ENCODE peak calls at places on chromosomes 2 and 18, in nine cellular contexts. One of them, this sample, is unnamed.
A peak's percentile ranks its signal among the peaks of the same experiment; 100 is the strongest.

GRCh38 chr2:239621611-239622010 is 220.8 kb upstream of the HDAC4 start:
- DNase-seq in body of pancreas: no peak
- DNase-seq in ovary: no peak
- DNase-seq in HCT116: no peak
- DNase-seq in transverse colon: no peak
- DNase-seq in tibial nerve: no peak
- DNase-seq in endothelial cell of umbilical vein: no peak
- DNase-seq in A549: no peak
- DNase-seq in sigmoid colon: no peak
- DNase-seq in this sample: no peak

GRCh38 chr18:57433492-57434176 is 1.5 kb upstream of the ONECUT2 start:
- DNase-seq in endothelial cell of umbilical vein: no peak
- DNase-seq in sigmoid colon: no peak
- DNase-seq in A549: peak; percentile 6
- DNase-seq in transverse colon: no peak
- DNase-seq in ovary: no peak
- DNase-seq in body of pancreas: no peak
- DNase-seq in HCT116: no peak
- DNase-seq in tibial nerve: no peak
- DNase-seq in this sample: no peak

GRCh38 chr2:136127356-136127755 is 9.4 kb upstream of the CXCR4 start:
- DNase-seq in tibial nerve: no peak
- DNase-seq in A549: no peak
- DNase-seq in transverse colon: no peak
- DNase-seq in sigmoid colon: no peak
- DNase-seq in endothelial cell of umbilical vein: no peak
- DNase-seq in body of pancreas: no peak
- DNase-seq in ovary: no peak
- DNase-seq in HCT116: no peak
- DNase-seq in this sample: no peak

GRCh38 chr2:219272995-219273394 is 6.2 kb upstream of the DNAJB2 start:
- DNase-seq in HCT116: no peak
- DNase-seq in transverse colon: no peak
- DNase-seq in tibial nerve: no peak
- DNase-seq in body of pancreas: no peak
- DNase-seq in ovary: no peak
- DNase-seq in A549: peak; percentile 85
- DNase-seq in endothelial cell of umbilical vein: no peak
- DNase-seq in sigmoid colon: no peak
- DNase-seq in this sample: no peak

GRCh38 chr2:7098816-7099215 is 181.6 kb downstream of the RNF144A start:
- DNase-seq in body of pancreas: no peak
- DNase-seq in ovary: no peak
- DNase-seq in tibial nerve: no peak
- DNase-seq in sigmoid colon: no peak
- DNase-seq in A549: no peak
- DNase-seq in transverse colon: no peak
- DNase-seq in endothelial cell of umbilical vein: no peak
- DNase-seq in HCT116: no peak
- DNase-seq in this sample: no peak

GRCh38 chr2:143026411-143027054 is 102.7 kb upstream of the ARHGAP15 start:
- DNase-seq in ovary: no peak
- DNase-seq in tibial nerve: peak; percentile 36
- DNase-seq in endothelial cell of umbilical vein: peak; percentile 7
- DNase-seq in transverse colon: no peak
- DNase-seq in sigmoid colon: no peak
- DNase-seq in body of pancreas: no peak
- DNase-seq in A549: no peak
- DNase-seq in HCT116: no peak
- DNase-seq in this sample: peak; percentile 11

GRCh38 chr2:17245921-17246320 is 272.3 kb downstream of the RAD51AP2 start:
- DNase-seq in HCT116: no peak
- DNase-seq in ovary: no peak
- DNase-seq in endothelial cell of umbilical vein: no peak
- DNase-seq in transverse colon: no peak
- DNase-seq in sigmoid colon: no peak
- DNase-seq in A549: no peak
- DNase-seq in tibial nerve: no peak
- DNase-seq in body of pancreas: no peak
- DNase-seq in this sample: no peak

GRCh38 chr2:25548587-25548986 is 124.8 kb downstream of the DTNB start:
- DNase-seq in transverse colon: no peak
- DNase-seq in ovary: no peak
- DNase-seq in A549: no peak
- DNase-seq in tibial nerve: no peak
- DNase-seq in body of pancreas: no peak
- DNase-seq in HCT116: no peak
- DNase-seq in endothelial cell of umbilical vein: no peak
- DNase-seq in sigmoid colon: no peak
- DNase-seq in this sample: no peak

GRCh38 chr2:31428001-31428418 is 13.5 kb upstream of the XDH start:
- DNase-seq in sigmoid colon: no peak
- DNase-seq in endothelial cell of umbilical vein: no peak
- DNase-seq in HCT116: no peak
- DNase-seq in A549: peak; percentile 52
- DNase-seq in tibial nerve: no peak
- DNase-seq in ovary: no peak
- DNase-seq in body of pancreas: no peak
- DNase-seq in transverse colon: no peak
- DNase-seq in this sample: no peak

GRCh38 chr2:48587560-48587959 is 30.1 kb upstream of the GTF2A1L start:
- DNase-seq in A549: no peak
- DNase-seq in tibial nerve: no peak
- DNase-seq in transverse colon: no peak
- DNase-seq in body of pancreas: no peak
- DNase-seq in ovary: no peak
- DNase-seq in endothelial cell of umbilical vein: no peak
- DNase-seq in sigmoid colon: no peak
- DNase-seq in HCT116: no peak
- DNase-seq in this sample: no peak

GRCh38 chr2:190678444-190679162 is 29.7 kb downstream of the NAB1 start:
- DNase-seq in endothelial cell of umbilical vein: peak; percentile 74
- DNase-seq in ovary: no peak
- DNase-seq in HCT116: no peak
- DNase-seq in A549: no peak
- DNase-seq in sigmoid colon: no peak
- DNase-seq in tibial nerve: no peak
- DNase-seq in transverse colon: no peak
- DNase-seq in body of pancreas: no peak
- DNase-seq in this sample: no peak

GRCh38 chr2:201532686-201533304 is 81.3 kb downstream of the STRADB start:
- DNase-seq in A549: no peak
- DNase-seq in ovary: no peak
- DNase-seq in tibial nerve: no peak
- DNase-seq in sigmoid colon: no peak
- DNase-seq in transverse colon: no peak
- DNase-seq in body of pancreas: no peak
- DNase-seq in HCT116: peak; percentile 90
- DNase-seq in endothelial cell of umbilical vein: no peak
- DNase-seq in this sample: no peak

GRCh38 chr18:58361212-58361611 is 267.7 kb downstream of the ALPK2 start:
- DNase-seq in tibial nerve: no peak
- DNase-seq in ovary: no peak
- DNase-seq in transverse colon: no peak
- DNase-seq in HCT116: no peak
- DNase-seq in body of pancreas: no peak
- DNase-seq in A549: no peak
- DNase-seq in endothelial cell of umbilical vein: no peak
- DNase-seq in sigmoid colon: no peak
- DNase-seq in this sample: no peak

GRCh38 chr2:229852565-229852964 is 69.2 kb downstream of the TRIP12 start:
- DNase-seq in A549: no peak
- DNase-seq in transverse colon: peak; percentile 24
- DNase-seq in HCT116: no peak
- DNase-seq in tibial nerve: no peak
- DNase-seq in endothelial cell of umbilical vein: peak; percentile 97
- DNase-seq in sigmoid colon: no peak
- DNase-seq in ovary: no peak
- DNase-seq in body of pancreas: peak; percentile 12
- DNase-seq in this sample: peak; percentile 22

GRCh38 chr2:237194906-237195305 is 109.2 kb downstream of the COPS8 start:
- DNase-seq in sigmoid colon: peak; percentile 48
- DNase-seq in ovary: peak; percentile 5
- DNase-seq in body of pancreas: no peak
- DNase-seq in tibial nerve: no peak
- DNase-seq in A549: no peak
- DNase-seq in HCT116: no peak
- DNase-seq in endothelial cell of umbilical vein: no peak
- DNase-seq in transverse colon: no peak
- DNase-seq in this sample: peak; percentile 12

GRCh38 chr2:40367032-40367431 is 84.9 kb downstream of the SLC8A1 start:
- DNase-seq in body of pancreas: no peak
- DNase-seq in endothelial cell of umbilical vein: no peak
- DNase-seq in A549: no peak
- DNase-seq in transverse colon: no peak
- DNase-seq in sigmoid colon: no peak
- DNase-seq in ovary: no peak
- DNase-seq in HCT116: no peak
- DNase-seq in tibial nerve: no peak
- DNase-seq in this sample: no peak

DNA sequence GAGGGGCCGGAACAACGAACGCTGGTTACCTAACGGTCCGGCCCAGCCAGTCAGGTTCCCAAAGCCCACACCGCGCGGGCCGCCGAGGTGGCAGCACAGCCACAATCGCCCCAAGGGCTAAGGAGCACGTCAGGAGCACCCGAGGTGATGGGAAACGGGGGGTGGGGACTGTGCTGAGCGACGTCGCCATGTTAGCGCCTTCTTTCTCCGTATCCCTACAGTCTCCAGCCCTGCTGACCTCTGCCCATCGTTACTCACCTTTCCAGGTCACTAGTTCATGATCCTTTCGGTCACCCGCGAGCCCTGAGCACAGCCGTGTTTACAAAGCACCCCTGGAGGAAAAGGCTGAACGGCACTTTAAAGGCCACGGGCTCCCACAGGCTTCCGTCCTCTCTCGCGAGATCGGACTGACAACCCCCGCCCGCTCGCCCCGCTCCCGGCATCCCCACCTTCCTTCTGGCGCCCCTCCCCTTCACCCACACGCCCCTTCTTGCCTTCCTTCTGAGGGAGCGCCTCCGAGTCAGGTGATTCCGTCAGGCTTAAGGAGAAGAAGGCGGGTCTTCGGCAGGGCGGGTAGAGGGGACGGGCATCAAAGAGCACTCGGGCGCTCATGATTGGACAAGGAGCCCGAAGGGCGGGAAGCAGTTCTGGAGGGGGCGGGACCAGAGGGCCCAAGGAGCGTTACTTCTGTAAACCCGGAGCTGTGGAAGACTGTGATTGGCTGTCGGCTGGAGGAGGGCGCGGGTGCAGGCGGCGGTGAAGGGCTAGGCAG is at the start of gene ATF2:
- DNase-seq in tibial nerve: peak; percentile 97
- DNase-seq in A549: peak; percentile 100
- DNase-seq in endothelial cell of umbilical vein: peak; percentile 100
- DNase-seq in HCT116: peak; percentile 99
- DNase-seq in body of pancreas: peak; percentile 100
- DNase-seq in ovary: peak; percentile 99
- DNase-seq in transverse colon: peak; percentile 98
- DNase-seq in sigmoid colon: peak; percentile 100
- DNase-seq in this sample: peak; percentile 98
- TF ChIP-seq POLR2A in tibial nerve: peak; percentile 78
- TF ChIP-seq POLR2A in A549: peak; percentile 62
- TF ChIP-seq POLR2A in endothelial cell of umbilical vein: peak; percentile 64
- TF ChIP-seq POLR2A in HCT116: no peak
- TF ChIP-seq POLR2A in body of pancreas: no peak
- TF ChIP-seq POLR2A in ovary: peak; percentile 61
- TF ChIP-seq POLR2A in transverse colon: peak; percentile 76
- TF ChIP-seq POLR2A in sigmoid colon: peak; percentile 59
- TF ChIP-seq POLR2A in this sample: peak; percentile 94

DNA sequence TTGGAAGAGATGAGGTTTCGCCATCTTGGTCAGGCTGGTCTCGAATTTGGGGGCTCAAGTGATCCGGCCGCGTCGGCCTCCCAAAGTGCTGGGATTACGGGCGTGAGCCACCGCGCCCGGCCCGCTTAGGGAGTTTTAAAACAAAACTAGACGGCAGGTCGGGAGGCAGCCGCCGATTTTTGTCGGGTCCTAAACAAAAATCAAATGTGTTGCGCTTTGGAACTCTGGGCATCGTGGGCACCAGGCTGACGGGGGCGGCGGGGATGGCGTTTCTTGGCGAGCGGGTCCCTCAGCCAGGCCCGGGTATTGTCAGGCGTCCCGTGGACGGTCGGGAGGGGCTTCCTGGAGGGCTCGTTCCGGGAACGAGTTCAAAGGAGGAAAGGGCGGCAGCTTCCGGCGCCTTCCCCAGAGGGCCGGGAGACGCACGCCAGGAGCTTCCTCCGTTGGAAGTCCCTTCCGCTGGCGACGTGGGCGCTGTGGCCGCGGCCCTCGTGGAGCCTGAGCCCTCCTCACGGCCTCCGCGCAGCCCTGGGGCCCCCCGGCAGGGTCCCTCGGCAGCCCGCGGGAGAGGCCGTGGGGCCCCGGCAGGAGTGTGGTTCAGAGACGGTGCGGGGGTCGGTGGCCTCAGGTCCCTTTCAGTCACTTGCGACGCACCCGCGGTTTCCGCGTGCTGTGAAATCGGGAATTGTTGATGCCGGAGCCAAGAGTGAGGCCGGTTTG is 59.2 kb downstream of the EMILIN2 start:
- DNase-seq in body of pancreas: peak; percentile 45
- DNase-seq in HCT116: peak; percentile 33
- DNase-seq in A549: peak; percentile 57
- DNase-seq in ovary: peak; percentile 83
- DNase-seq in transverse colon: peak; percentile 79
- DNase-seq in endothelial cell of umbilical vein: peak; percentile 46
- DNase-seq in sigmoid colon: peak; percentile 85
- DNase-seq in tibial nerve: peak; percentile 36
- DNase-seq in this sample: peak; percentile 73
- H3K27ac ChIP-seq in body of pancreas: no peak overlapping the region
- H3K27ac ChIP-seq in HCT116: peak overlapping the region; percentile 96
- H3K27ac ChIP-seq in A549: peak overlapping the region; percentile 96
- H3K27ac ChIP-seq in ovary: peak overlapping the region; percentile 78
- H3K27ac ChIP-seq in transverse colon: peak overlapping the region; percentile 83
- H3K27ac ChIP-seq in endothelial cell of umbilical vein: peak overlapping the region; percentile 50
- H3K27ac ChIP-seq in sigmoid colon: peak overlapping the region; percentile 52
- H3K27ac ChIP-seq in tibial nerve: peak overlapping the region; percentile 9
- H3K27ac ChIP-seq in this sample: peak overlapping the region; percentile 84

GRCh38 chr2:170770304-170771048 is at the start of gene ERICH2:
- DNase-seq in body of pancreas: peak; percentile 88
- DNase-seq in transverse colon: peak; percentile 86
- DNase-seq in HCT116: peak; percentile 80
- DNase-seq in A549: peak; percentile 79
- DNase-seq in sigmoid colon: peak; percentile 88
- DNase-seq in tibial nerve: peak; percentile 28
- DNase-seq in endothelial cell of umbilical vein: peak; percentile 11
- DNase-seq in ovary: peak; percentile 75
- DNase-seq in this sample: peak; percentile 80
- TF ChIP-seq POLR2A in body of pancreas: no peak
- TF ChIP-seq POLR2A in transverse colon: peak; percentile 25
- TF ChIP-seq POLR2A in HCT116: no peak
- TF ChIP-seq POLR2A in A549: no peak
- TF ChIP-seq POLR2A in sigmoid colon: no peak
- TF ChIP-seq POLR2A in tibial nerve: peak; percentile 22
- TF ChIP-seq POLR2A in endothelial cell of umbilical vein: no peak
- TF ChIP-seq POLR2A in ovary: no peak
- TF ChIP-seq POLR2A in this sample: peak; percentile 27

DNA sequence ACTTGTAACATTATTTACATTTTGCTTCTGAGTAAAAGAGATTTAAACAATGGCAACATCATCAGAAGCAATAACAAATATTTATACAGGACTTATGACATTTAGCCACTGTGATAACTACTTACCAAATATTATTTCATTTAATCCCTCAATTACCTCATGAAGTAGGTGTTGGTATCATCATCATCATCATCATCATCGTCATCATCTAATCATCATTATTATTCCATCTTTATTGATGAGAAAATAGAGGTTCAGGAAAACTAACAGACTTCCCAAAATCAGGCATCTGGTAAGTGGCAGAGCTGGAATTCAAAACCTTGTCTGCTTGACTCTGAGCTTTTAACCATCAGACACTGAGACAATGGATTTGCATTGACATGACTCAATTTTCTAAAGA is 204.4 kb downstream of the NCKAP5 start:
- DNase-seq in sigmoid colon: no peak
- DNase-seq in ovary: no peak
- DNase-seq in transverse colon: no peak
- DNase-seq in endothelial cell of umbilical vein: no peak
- DNase-seq in A549: no peak
- DNase-seq in body of pancreas: no peak
- DNase-seq in HCT116: no peak
- DNase-seq in tibial nerve: no peak
- DNase-seq in this sample: no peak
- H3K27ac ChIP-seq in sigmoid colon: no peak overlapping the region
- H3K27ac ChIP-seq in ovary: no peak overlapping the region
- H3K27ac ChIP-seq in transverse colon: no peak overlapping the region
- H3K27ac ChIP-seq in endothelial cell of umbilical vein: no peak overlapping the region
- H3K27ac ChIP-seq in A549: no peak overlapping the region
- H3K27ac ChIP-seq in body of pancreas: no peak overlapping the region
- H3K27ac ChIP-seq in HCT116: no peak overlapping the region
- H3K27ac ChIP-seq in tibial nerve: no peak overlapping the region
- H3K27ac ChIP-seq in this sample: no peak overlapping the region

This sample was measured in uterus.